ENCODE peak calls at places on chromosomes 16 and 17, in four cellular contexts. One of them, this sample, is unnamed.

GRCh38 chr17:76354747-76355310 is 1.1 kb upstream of the PRPSAP1 start:
- DNase-seq in neural crest cell: no peak
- DNase-seq in tibial artery: no peak
- DNase-seq in dorsolateral prefrontal cortex: no peak
- DNase-seq in this sample: no peak

GRCh38 chr17:4513113-4514032 is 14.7 kb downstream of the SPNS2 start:
- DNase-seq in neural crest cell: no peak
- DNase-seq in tibial artery: no peak
- DNase-seq in dorsolateral prefrontal cortex: no peak
- DNase-seq in this sample: no peak

GRCh38 chr17:72421128-72422092 is 300.6 kb downstream of the SOX9 start:
- DNase-seq in neural crest cell: no peak
- DNase-seq in tibial artery: no peak
- DNase-seq in dorsolateral prefrontal cortex: no peak
- DNase-seq in this sample: no peak

GRCh38 chr16:59886021-59886420 is 1151.9 kb upstream of the GOT2 start:
- DNase-seq in neural crest cell: no peak
- DNase-seq in tibial artery: peak
- DNase-seq in dorsolateral prefrontal cortex: peak
- DNase-seq in this sample: no peak

GRCh38 chr16:75064403-75065148 is 52.0 kb downstream of the LDHD start:
- DNase-seq in neural crest cell: no peak
- DNase-seq in tibial artery: no peak
- DNase-seq in dorsolateral prefrontal cortex: no peak
- DNase-seq in this sample: no peak

GRCh38 chr17:42132941-42133340 is 10.3 kb downstream of the HSPB9 start:
- DNase-seq in neural crest cell: no peak
- DNase-seq in tibial artery: peak
- DNase-seq in dorsolateral prefrontal cortex: peak
- DNase-seq in this sample: no peak

GRCh38 chr16:14325921-14326401 is 254.8 kb downstream of the MRTFB start:
- DNase-seq in neural crest cell: no peak
- DNase-seq in tibial artery: no peak
- DNase-seq in dorsolateral prefrontal cortex: no peak
- DNase-seq in this sample: no peak

GRCh38 chr17:74431568-74432483 is at the start of gene GPRC5C:
- DNase-seq in neural crest cell: no peak
- DNase-seq in tibial artery: peak
- DNase-seq in dorsolateral prefrontal cortex: peak
- DNase-seq in this sample: no peak

GRCh38 chr17:73261617-73261951 is at the start of gene CPSF4L:
- DNase-seq in neural crest cell: no peak
- DNase-seq in tibial artery: no peak
- DNase-seq in dorsolateral prefrontal cortex: no peak
- DNase-seq in this sample: no peak

GRCh38 chr17:40818343-40818732 is 4.1 kb downstream of the KRT10 start:
- DNase-seq in neural crest cell: no peak
- DNase-seq in tibial artery: no peak
- DNase-seq in dorsolateral prefrontal cortex: no peak
- DNase-seq in this sample: no peak

GRCh38 chr17:21037117-21037803 is 5.6 kb downstream of the USP22 start:
- DNase-seq in neural crest cell: no peak
- DNase-seq in tibial artery: no peak
- DNase-seq in dorsolateral prefrontal cortex: no peak
- DNase-seq in this sample: no peak

GRCh38 chr17:61188081-61188480 is 211.6 kb upstream of the TBX2 start:
- DNase-seq in neural crest cell: no peak
- DNase-seq in tibial artery: no peak
- DNase-seq in dorsolateral prefrontal cortex: no peak
- DNase-seq in this sample: no peak

GRCh38 chr16:71803305-71803690 is 5.3 kb downstream of the AP1G1 start:
- DNase-seq in neural crest cell: no peak
- DNase-seq in tibial artery: no peak
- DNase-seq in dorsolateral prefrontal cortex: no peak
- DNase-seq in this sample: no peak

GRCh38 chr16:58284021-58284420 is 10.8 kb downstream of the PRSS54 start:
- DNase-seq in neural crest cell: no peak
- DNase-seq in tibial artery: no peak
- DNase-seq in dorsolateral prefrontal cortex: no peak
- DNase-seq in this sample: no peak

GRCh38 chr17:2602597-2603017 is 9.2 kb downstream of the PAFAH1B1 start:
- DNase-seq in neural crest cell: no peak
- DNase-seq in tibial artery: no peak
- DNase-seq in dorsolateral prefrontal cortex: no peak
- DNase-seq in this sample: no peak

GRCh38 chr17:80187493-80187892 is 17.7 kb downstream of the CARD14 start:
- DNase-seq in neural crest cell: no peak
- DNase-seq in tibial artery: no peak
- DNase-seq in dorsolateral prefrontal cortex: no peak
- DNase-seq in this sample: no peak

GRCh38 chr17:32658470-32659418 is 172.0 kb downstream of the CDK5R1 start:
- DNase-seq in neural crest cell: no peak
- DNase-seq in tibial artery: peak
- DNase-seq in dorsolateral prefrontal cortex: no peak
- DNase-seq in this sample: no peak

GRCh38 chr17:2388020-2388704 is 12.7 kb downstream of the MNT start:
- DNase-seq in neural crest cell: no peak
- DNase-seq in tibial artery: no peak
- DNase-seq in dorsolateral prefrontal cortex: no peak
- DNase-seq in this sample: no peak

GRCh38 chr17:50513501-50513900 is 5.3 kb downstream of the MYCBPAP start:
- DNase-seq in neural crest cell: no peak
- DNase-seq in tibial artery: no peak
- DNase-seq in dorsolateral prefrontal cortex: no peak
- DNase-seq in this sample: no peak

GRCh38 chr17:19382581-19383444 is 4.2 kb downstream of the MFAP4 start:
- DNase-seq in neural crest cell: no peak
- DNase-seq in tibial artery: no peak
- DNase-seq in dorsolateral prefrontal cortex: no peak
- DNase-seq in this sample: peak

GRCh38 chr17:3571043-3571900 is 13.7 kb upstream of the TRPV3 start:
- DNase-seq in neural crest cell: no peak
- DNase-seq in tibial artery: no peak
- DNase-seq in dorsolateral prefrontal cortex: no peak
- DNase-seq in this sample: no peak

GRCh38 chr17:72946696-72947095 is 145.8 kb downstream of the SLC39A11 start:
- DNase-seq in neural crest cell: no peak
- DNase-seq in tibial artery: no peak
- DNase-seq in dorsolateral prefrontal cortex: no peak
- DNase-seq in this sample: no peak

GRCh38 chr17:78748730-78749317 is 33.2 kb downstream of the CYTH1 start:
- DNase-seq in neural crest cell: no peak
- DNase-seq in tibial artery: peak
- DNase-seq in dorsolateral prefrontal cortex: no peak
- DNase-seq in this sample: no peak

GRCh38 chr17:28249706-28250105 is 69.3 kb upstream of the TMEM97 start:
- DNase-seq in neural crest cell: no peak
- DNase-seq in tibial artery: no peak
- DNase-seq in dorsolateral prefrontal cortex: no peak
- DNase-seq in this sample: no peak

GRCh38 chr17:81043725-81044427 is 8.9 kb downstream of the BAIAP2 start:
- DNase-seq in neural crest cell: no peak
- DNase-seq in tibial artery: no peak
- DNase-seq in dorsolateral prefrontal cortex: no peak
- DNase-seq in this sample: no peak

GRCh38 chr16:1533443-1533951 is at the start of gene TMEM204:
- DNase-seq in neural crest cell: no peak
- DNase-seq in tibial artery: peak
- DNase-seq in dorsolateral prefrontal cortex: no peak
- DNase-seq in this sample: no peak

GRCh38 chr17:5241861-5242671 is 7.4 kb upstream of the SCIMP start:
- DNase-seq in neural crest cell: no peak
- DNase-seq in tibial artery: no peak
- DNase-seq in dorsolateral prefrontal cortex: no peak
- DNase-seq in this sample: no peak

GRCh38 chr16:4298761-4299522 is 16.9 kb upstream of the GLIS2 start:
- DNase-seq in neural crest cell: no peak
- DNase-seq in tibial artery: no peak
- DNase-seq in dorsolateral prefrontal cortex: peak
- DNase-seq in this sample: peak

GRCh38 chr16:71426069-71426879 is 15.6 kb downstream of the TLE7 start:
- DNase-seq in neural crest cell: peak
- DNase-seq in tibial artery: no peak
- DNase-seq in dorsolateral prefrontal cortex: no peak
- DNase-seq in this sample: no peak

GRCh38 chr16:53745753-53746258 is 41.9 kb downstream of the FTO start:
- DNase-seq in neural crest cell: no peak
- DNase-seq in tibial artery: no peak
- DNase-seq in dorsolateral prefrontal cortex: no peak
- DNase-seq in this sample: no peak

GRCh38 chr17:3889613-3890012 is 3.2 kb downstream of the CAMKK1 start:
- DNase-seq in neural crest cell: no peak
- DNase-seq in tibial artery: no peak
- DNase-seq in dorsolateral prefrontal cortex: no peak
- DNase-seq in this sample: no peak

GRCh38 chr16:75514296-75514695 is 19.1 kb upstream of the CHST6 start:
- DNase-seq in neural crest cell: no peak
- DNase-seq in tibial artery: no peak
- DNase-seq in dorsolateral prefrontal cortex: no peak
- DNase-seq in this sample: no peak

GRCh38 chr17:74288785-74289184 is 14.8 kb downstream of the DNAI2 start:
- DNase-seq in neural crest cell: no peak
- DNase-seq in tibial artery: no peak
- DNase-seq in dorsolateral prefrontal cortex: no peak
- DNase-seq in this sample: no peak

GRCh38 chr16:14007460-14007859 is 63.7 kb upstream of the MRTFB start:
- DNase-seq in neural crest cell: no peak
- DNase-seq in tibial artery: no peak
- DNase-seq in dorsolateral prefrontal cortex: no peak
- DNase-seq in this sample: no peak

GRCh38 chr17:29115906-29116651 is 64.1 kb downstream of the MYO18A start:
- DNase-seq in neural crest cell: peak
- DNase-seq in tibial artery: no peak
- DNase-seq in dorsolateral prefrontal cortex: peak
- DNase-seq in this sample: no peak

GRCh38 chr17:1196946-1197345 is 17.2 kb upstream of the ABR start:
- DNase-seq in neural crest cell: no peak
- DNase-seq in tibial artery: no peak
- DNase-seq in dorsolateral prefrontal cortex: no peak
- DNase-seq in this sample: no peak

GRCh38 chr17:80968602-80969029 is 23.0 kb upstream of the CHMP6 start:
- DNase-seq in neural crest cell: no peak
- DNase-seq in tibial artery: peak
- DNase-seq in dorsolateral prefrontal cortex: peak
- DNase-seq in this sample: no peak

DNA sequence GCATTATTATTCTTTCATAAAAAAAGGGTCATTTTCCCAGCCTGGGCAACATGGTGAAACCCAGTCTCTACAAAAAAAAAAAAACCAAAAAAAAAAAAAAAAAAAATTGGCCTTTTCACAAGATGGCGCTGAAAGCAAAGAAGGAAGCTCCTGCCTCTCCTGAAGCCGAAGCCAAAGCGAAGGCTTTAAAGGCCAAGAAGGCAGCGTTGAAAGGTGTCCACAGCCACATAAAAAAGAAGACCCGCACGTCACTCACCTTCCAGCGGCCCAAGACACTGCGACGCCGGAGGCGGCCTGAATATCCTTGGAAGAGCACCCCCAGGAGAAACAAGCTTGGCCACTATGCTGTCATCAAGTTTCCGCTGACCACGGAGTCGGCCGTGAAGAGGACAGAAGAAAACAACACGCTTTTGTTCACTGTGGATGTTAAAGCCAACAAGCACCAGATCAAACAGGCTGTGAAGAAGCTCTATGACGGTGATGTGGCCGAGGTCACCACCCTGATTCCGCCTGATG is 4.9 kb upstream of the PGAP6 start:
- DNase-seq in neural crest cell: peak
- DNase-seq in tibial artery: no peak
- DNase-seq in dorsolateral prefrontal cortex: peak
- DNase-seq in this sample: no peak
- TF ChIP-seq CTCF in neural crest cell: no peak
- TF ChIP-seq CTCF in tibial artery: no peak
- TF ChIP-seq CTCF in dorsolateral prefrontal cortex: peak
- TF ChIP-seq CTCF in this sample: no peak

GRCh38 chr17:39393732-39394131 is 7.7 kb downstream of the FBXL20 start:
- DNase-seq in neural crest cell: no peak
- DNase-seq in tibial artery: no peak
- DNase-seq in dorsolateral prefrontal cortex: no peak
- DNase-seq in this sample: no peak
- TF ChIP-seq CTCF in neural crest cell: no peak
- TF ChIP-seq CTCF in tibial artery: no peak
- TF ChIP-seq CTCF in dorsolateral prefrontal cortex: peak
- TF ChIP-seq CTCF in this sample: no peak

GRCh38 chr16:10579575-10579964 is 828 bp downstream of the EMP2 start:
- DNase-seq in neural crest cell: no peak
- DNase-seq in tibial artery: no peak
- DNase-seq in dorsolateral prefrontal cortex: no peak
- DNase-seq in this sample: no peak

GRCh38 chr16:10579965-10580918 is at the start of gene EMP2:
- DNase-seq in neural crest cell: peak
- DNase-seq in tibial artery: peak
- DNase-seq in dorsolateral prefrontal cortex: no peak
- DNase-seq in this sample: peak

GRCh38 chr16:10576390-10577304 is 3.8 kb downstream of the EMP2 start:
- DNase-seq in neural crest cell: no peak
- DNase-seq in tibial artery: no peak
- DNase-seq in dorsolateral prefrontal cortex: no peak
- DNase-seq in this sample: no peak

GRCh38 chr16:10577305-10578202 is 2.8 kb downstream of the EMP2 start:
- DNase-seq in neural crest cell: no peak
- DNase-seq in tibial artery: no peak
- DNase-seq in dorsolateral prefrontal cortex: no peak
- DNase-seq in this sample: no peak

DNA sequence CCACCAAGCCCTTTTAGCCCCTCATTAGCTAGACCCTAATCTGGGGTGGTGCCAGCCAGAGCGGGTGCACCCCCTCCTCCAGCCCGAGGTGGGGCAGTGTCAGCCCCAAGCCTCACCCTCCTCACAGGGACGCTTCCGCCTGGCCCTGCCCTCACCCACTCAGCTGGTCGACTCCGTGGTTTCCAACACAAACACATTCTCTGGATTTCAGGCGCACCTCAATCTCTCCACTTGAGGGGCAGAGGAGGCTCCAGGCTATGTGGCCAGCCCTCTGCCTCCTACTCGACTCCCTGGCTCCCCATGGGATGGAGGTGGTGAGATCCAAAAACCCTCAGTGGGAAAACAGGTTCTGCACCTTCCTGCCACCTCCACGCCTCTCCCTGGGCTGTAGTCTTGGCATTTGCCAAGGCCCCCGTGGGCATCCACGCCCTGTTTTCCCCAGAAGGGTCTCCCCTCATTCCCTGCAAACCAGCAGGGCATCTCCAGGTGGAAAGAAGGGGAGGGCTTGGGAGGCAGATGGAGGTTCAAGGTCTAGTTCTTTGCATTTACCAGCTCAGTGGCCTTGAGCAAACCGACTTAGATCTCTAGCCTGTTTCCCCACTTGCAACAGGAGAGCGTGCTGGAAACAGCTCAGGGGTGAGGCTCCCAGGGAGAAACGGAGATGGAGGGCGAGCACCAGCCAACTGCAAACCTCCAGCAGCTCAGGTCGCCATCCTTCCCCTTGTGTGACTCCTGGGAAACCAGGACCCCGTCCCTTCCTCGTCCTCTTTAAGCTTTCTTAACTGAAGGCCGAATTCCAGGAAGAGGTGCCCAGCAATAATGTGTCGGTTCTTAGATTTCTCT is 1.7 kb downstream of the EMP2 start:
- DNase-seq in neural crest cell: no peak
- DNase-seq in tibial artery: no peak
- DNase-seq in dorsolateral prefrontal cortex: no peak
- DNase-seq in this sample: no peak
- TF ChIP-seq CTCF in neural crest cell: no peak
- TF ChIP-seq CTCF in tibial artery: no peak
- TF ChIP-seq CTCF in dorsolateral prefrontal cortex: no peak
- TF ChIP-seq CTCF in this sample: no peak

GRCh38 chr16:23039118-23039517 is 110.1 kb downstream of the USP31 start:
- DNase-seq in neural crest cell: no peak
- DNase-seq in tibial artery: no peak
- DNase-seq in dorsolateral prefrontal cortex: no peak
- DNase-seq in this sample: no peak
- TF ChIP-seq CTCF in neural crest cell: no peak
- TF ChIP-seq CTCF in tibial artery: no peak
- TF ChIP-seq CTCF in dorsolateral prefrontal cortex: no peak
- TF ChIP-seq CTCF in this sample: no peak